ENCODE peak calls at places on chromosomes 11 and 22, in six cellular contexts. One of them, this sample, is unnamed.

GRCh38 chr11:66068154-66068821 is 1.8 kb upstream of the PACS1 start:
- DNase-seq in CD4-positive, CD25-positive, alpha-beta regulatory T cell: peak; percentile 64
- DNase-seq in NCI-H1930: peak; percentile 68
- DNase-seq in activated naive CD4-positive, alpha-beta T cell treated with Interleukin-2 at 50 U/mL for 16 hours: peak; percentile 79
- DNase-seq in stimulated activated CD4-positive, alpha-beta T cell treated with anti-CD3 and anti-CD28 coated beads, Interleukin-12 subunit alpha, Interleukin-12 subunit beta, amount 100 ng/mL, for 48 hours: peak; percentile 70
- DNase-seq in choroid plexus epithelial cell: peak; percentile 79
- DNase-seq in this sample: peak; percentile 53

GRCh38 chr11:130772266-130773227 is 143.7 kb downstream of the SNX19 start:
- DNase-seq in CD4-positive, CD25-positive, alpha-beta regulatory T cell: no peak
- DNase-seq in NCI-H1930: no peak
- DNase-seq in activated naive CD4-positive, alpha-beta T cell treated with Interleukin-2 at 50 U/mL for 16 hours: no peak
- DNase-seq in stimulated activated CD4-positive, alpha-beta T cell treated with anti-CD3 and anti-CD28 coated beads, Interleukin-12 subunit alpha, Interleukin-12 subunit beta, amount 100 ng/mL, for 48 hours: no peak
- DNase-seq in choroid plexus epithelial cell: peak; percentile 98
- DNase-seq in this sample: no peak

GRCh38 chr11:70641366-70641765 is 243.0 kb downstream of the CTTN start:
- DNase-seq in CD4-positive, CD25-positive, alpha-beta regulatory T cell: no peak
- DNase-seq in NCI-H1930: no peak
- DNase-seq in activated naive CD4-positive, alpha-beta T cell treated with Interleukin-2 at 50 U/mL for 16 hours: no peak
- DNase-seq in stimulated activated CD4-positive, alpha-beta T cell treated with anti-CD3 and anti-CD28 coated beads, Interleukin-12 subunit alpha, Interleukin-12 subunit beta, amount 100 ng/mL, for 48 hours: no peak
- DNase-seq in choroid plexus epithelial cell: no peak
- DNase-seq in this sample: no peak

GRCh38 chr11:93525601-93526000 is 17.6 kb downstream of the SMCO4 start:
- DNase-seq in CD4-positive, CD25-positive, alpha-beta regulatory T cell: no peak
- DNase-seq in NCI-H1930: no peak
- DNase-seq in activated naive CD4-positive, alpha-beta T cell treated with Interleukin-2 at 50 U/mL for 16 hours: no peak
- DNase-seq in stimulated activated CD4-positive, alpha-beta T cell treated with anti-CD3 and anti-CD28 coated beads, Interleukin-12 subunit alpha, Interleukin-12 subunit beta, amount 100 ng/mL, for 48 hours: no peak
- DNase-seq in choroid plexus epithelial cell: peak; percentile 64
- DNase-seq in this sample: no peak

GRCh38 chr11:61923166-61924015 is 6.0 kb upstream of the RAB3IL1 start:
- DNase-seq in CD4-positive, CD25-positive, alpha-beta regulatory T cell: no peak
- DNase-seq in NCI-H1930: no peak
- DNase-seq in activated naive CD4-positive, alpha-beta T cell treated with Interleukin-2 at 50 U/mL for 16 hours: no peak
- DNase-seq in stimulated activated CD4-positive, alpha-beta T cell treated with anti-CD3 and anti-CD28 coated beads, Interleukin-12 subunit alpha, Interleukin-12 subunit beta, amount 100 ng/mL, for 48 hours: no peak
- DNase-seq in choroid plexus epithelial cell: peak; percentile 74
- DNase-seq in this sample: no peak

GRCh38 chr22:38315801-38316339 is 1.4 kb downstream of the CSNK1E start:
- DNase-seq in CD4-positive, CD25-positive, alpha-beta regulatory T cell: no peak
- DNase-seq in NCI-H1930: no peak
- DNase-seq in activated naive CD4-positive, alpha-beta T cell treated with Interleukin-2 at 50 U/mL for 16 hours: peak; percentile 13
- DNase-seq in stimulated activated CD4-positive, alpha-beta T cell treated with anti-CD3 and anti-CD28 coated beads, Interleukin-12 subunit alpha, Interleukin-12 subunit beta, amount 100 ng/mL, for 48 hours: no peak
- DNase-seq in choroid plexus epithelial cell: no peak
- DNase-seq in this sample: no peak

GRCh38 chr11:65646921-65647701 is 9.2 kb downstream of the SIPA1 start:
- DNase-seq in CD4-positive, CD25-positive, alpha-beta regulatory T cell: no peak
- DNase-seq in NCI-H1930: peak; percentile 65
- DNase-seq in activated naive CD4-positive, alpha-beta T cell treated with Interleukin-2 at 50 U/mL for 16 hours: no peak
- DNase-seq in stimulated activated CD4-positive, alpha-beta T cell treated with anti-CD3 and anti-CD28 coated beads, Interleukin-12 subunit alpha, Interleukin-12 subunit beta, amount 100 ng/mL, for 48 hours: no peak
- DNase-seq in choroid plexus epithelial cell: peak; percentile 52
- DNase-seq in this sample: peak; percentile 22

GRCh38 chr11:95566151-95566670 is 223.4 kb downstream of the FAM76B start:
- DNase-seq in CD4-positive, CD25-positive, alpha-beta regulatory T cell: no peak
- DNase-seq in NCI-H1930: no peak
- DNase-seq in activated naive CD4-positive, alpha-beta T cell treated with Interleukin-2 at 50 U/mL for 16 hours: no peak
- DNase-seq in stimulated activated CD4-positive, alpha-beta T cell treated with anti-CD3 and anti-CD28 coated beads, Interleukin-12 subunit alpha, Interleukin-12 subunit beta, amount 100 ng/mL, for 48 hours: no peak
- DNase-seq in choroid plexus epithelial cell: no peak
- DNase-seq in this sample: no peak

GRCh38 chr22:50227588-50228215 is 17.1 kb downstream of the TUBGCP6 start:
- DNase-seq in CD4-positive, CD25-positive, alpha-beta regulatory T cell: no peak
- DNase-seq in NCI-H1930: no peak
- DNase-seq in activated naive CD4-positive, alpha-beta T cell treated with Interleukin-2 at 50 U/mL for 16 hours: no peak
- DNase-seq in stimulated activated CD4-positive, alpha-beta T cell treated with anti-CD3 and anti-CD28 coated beads, Interleukin-12 subunit alpha, Interleukin-12 subunit beta, amount 100 ng/mL, for 48 hours: no peak
- DNase-seq in choroid plexus epithelial cell: no peak
- DNase-seq in this sample: no peak

GRCh38 chr11:118898400-118899295 is 15.0 kb downstream of the CXCR5 start:
- DNase-seq in CD4-positive, CD25-positive, alpha-beta regulatory T cell: no peak
- DNase-seq in NCI-H1930: no peak
- DNase-seq in activated naive CD4-positive, alpha-beta T cell treated with Interleukin-2 at 50 U/mL for 16 hours: no peak
- DNase-seq in stimulated activated CD4-positive, alpha-beta T cell treated with anti-CD3 and anti-CD28 coated beads, Interleukin-12 subunit alpha, Interleukin-12 subunit beta, amount 100 ng/mL, for 48 hours: no peak
- DNase-seq in choroid plexus epithelial cell: no peak
- DNase-seq in this sample: no peak

GRCh38 chr11:42542336-42542735 is 769.5 kb upstream of the API5 start:
- DNase-seq in CD4-positive, CD25-positive, alpha-beta regulatory T cell: no peak
- DNase-seq in NCI-H1930: no peak
- DNase-seq in activated naive CD4-positive, alpha-beta T cell treated with Interleukin-2 at 50 U/mL for 16 hours: no peak
- DNase-seq in stimulated activated CD4-positive, alpha-beta T cell treated with anti-CD3 and anti-CD28 coated beads, Interleukin-12 subunit alpha, Interleukin-12 subunit beta, amount 100 ng/mL, for 48 hours: no peak
- DNase-seq in choroid plexus epithelial cell: no peak
- DNase-seq in this sample: no peak